ENCODE peak calls at places on chromosomes 7 and 10, in ten cellular contexts. W, E, P, I, X, H, J, S, R and V are unnamed samples.

GRCh38 chr7:85669139-85669692 is 482.4 kb upstream of the SEMA3D start:
- DNase-seq in I (no peak), J (no peak), P (no peak), H (no peak), W (no peak), R (no peak), X (no peak), E (no peak), S (peak; percentile 27), V (no peak)

GRCh38 chr7:153902857-153903256 is 149.3 kb upstream of the DPP6 start:
- DNase-seq in W (no peak), P (no peak), R (no peak), I (no peak), H (no peak), X (no peak), J (no peak), S (no peak), E (no peak), V (no peak)

GRCh38 chr7:149853157-149853556 is 15.0 kb downstream of the ZNF862 start:
- DNase-seq in R (no peak), J (no peak), H (no peak), X (no peak), I (no peak), W (no peak), P (no peak), E (no peak), S (no peak), V (no peak)

GRCh38 chr7:132488634-132489302 is 87.5 kb downstream of the PLXNA4 start:
- DNase-seq in S (no peak), J (no peak), P (no peak), R (no peak), W (no peak), E (no peak), I (no peak), X (no peak), H (no peak), V (no peak)

GRCh38 chr7:13860734-13861133 is 128.7 kb downstream of the ETV1 start:
- DNase-seq in H (no peak), S (peak; percentile 18), E (no peak), J (no peak), I (no peak), W (no peak), R (no peak), X (peak; percentile 28), P (no peak), V (no peak)

GRCh38 chr10:28254290-28254985 is 48.4 kb downstream of the MPP7 start:
- DNase-seq in X (peak; percentile 91), W (no peak), J (no peak), R (no peak), E (no peak), I (no peak), P (no peak), H (peak; percentile 81), S (peak; percentile 79), V (no peak)

GRCh38 chr7:112341464-112341863 is 108.8 kb upstream of the IFRD1 start:
- DNase-seq in E (no peak), W (no peak), P (no peak), J (no peak), H (no peak), S (no peak), X (no peak), R (no peak), I (no peak), V (no peak)

GRCh38 chr7:41333506-41333905 is 369.4 kb downstream of the INHBA start:
- DNase-seq in S (no peak), P (no peak), R (no peak), E (no peak), H (no peak), W (no peak), J (no peak), X (no peak), I (no peak), V (no peak)

GRCh38 chr10:1526427-1527055 is 210.8 kb downstream of the ADARB2 start:
- DNase-seq in I (no peak), J (peak; percentile 1), H (no peak), E (no peak), S (no peak), R (no peak), P (no peak), W (no peak), X (no peak), V (no peak)

GRCh38 chr10:68981074-68981473 is 7.5 kb upstream of the KIFBP start:
- DNase-seq in H (no peak), X (no peak), P (no peak), J (no peak), E (no peak), I (no peak), S (peak; percentile 46), W (no peak), R (no peak), V (no peak)

GRCh38 chr10:99461230-99461629 is 30.8 kb upstream of the GOT1 start:
- DNase-seq in R (no peak), W (no peak), S (peak; percentile 53), J (no peak), X (peak; percentile 80), H (peak; percentile 53), E (no peak), P (no peak), I (no peak), V (no peak)

GRCh38 chr10:56633876-56634452 is 272.9 kb upstream of the ZWINT start:
- DNase-seq in X (no peak), H (no peak), J (no peak), R (no peak), P (no peak), S (no peak), W (no peak), E (no peak), I (peak; percentile 59), V (no peak)

GRCh38 chr7:12062062-12062461 is 149.0 kb upstream of the TMEM106B start:
- DNase-seq in H (no peak), W (no peak), R (no peak), P (no peak), X (no peak), I (no peak), S (no peak), J (no peak), E (no peak), V (no peak)
- TF ChIP-seq CTCF in H (no peak), W (peak; percentile 52), R (no peak), P (no peak), X (peak; percentile 29), I (peak; percentile 32), S (no peak), J (no peak), E (peak; percentile 44), V (no peak)

GRCh38 chr7:79142706-79143105 is 310.8 kb downstream of the MAGI2 start:
- DNase-seq in S (no peak), W (no peak), R (no peak), E (no peak), I (no peak), X (no peak), P (no peak), H (no peak), J (no peak), V (no peak)

GRCh38 chr7:79141252-79141651 is 312.2 kb downstream of the MAGI2 start:
- DNase-seq in P (no peak), W (no peak), H (no peak), X (no peak), E (no peak), S (no peak), J (no peak), R (no peak), I (no peak), V (no peak)

GRCh38 chr7:79132844-79133451 is 320.5 kb downstream of the MAGI2 start:
- DNase-seq in W (no peak), R (no peak), P (no peak), S (peak; percentile 76), J (no peak), X (no peak), I (no peak), H (no peak), E (no peak), V (no peak)

DNA sequence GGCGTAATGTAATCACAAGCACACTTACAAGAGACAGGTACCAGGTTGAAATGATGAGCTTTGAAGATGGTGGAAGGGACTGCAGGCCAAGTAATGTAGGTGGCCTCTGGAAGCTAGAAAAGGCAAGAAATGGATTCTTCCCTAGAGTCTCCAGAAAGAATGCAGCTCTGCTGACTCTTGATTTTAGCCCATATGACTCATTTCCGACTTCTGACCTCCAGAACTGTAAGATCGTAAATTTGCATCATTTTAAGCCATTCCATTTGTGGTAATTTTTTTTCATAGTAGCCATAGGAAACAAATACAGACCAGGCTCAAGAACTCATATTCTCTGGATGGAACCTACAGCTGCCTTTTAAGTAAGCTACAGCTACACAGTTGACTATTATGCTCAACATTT is 315.5 kb downstream of the MAGI2 start:
- DNase-seq in S (peak; percentile 69), W (no peak), R (no peak), J (no peak), E (no peak), I (no peak), X (no peak), P (no peak), H (no peak), V (no peak)
- TF ChIP-seq CTCF in S (no peak), W (no peak), R (no peak), J (no peak), E (no peak), I (no peak), X (no peak), P (no peak), H (no peak), V (no peak)

GRCh38 chr7:21911341-21911875 is 34.3 kb downstream of the CDCA7L start:
- DNase-seq in I (no peak), J (no peak), R (no peak), W (no peak), X (no peak), E (no peak), P (no peak), H (no peak), S (peak; percentile 63), V (no peak)

GRCh38 chr7:21914671-21915070 is 31.0 kb downstream of the CDCA7L start:
- DNase-seq in I (no peak), W (no peak), S (no peak), P (no peak), E (no peak), R (no peak), H (no peak), J (no peak), X (peak; percentile 9), V (no peak)

GRCh38 chr7:21912931-21913780 is 32.5 kb downstream of the CDCA7L start:
- DNase-seq in J (no peak), S (no peak), R (no peak), X (no peak), P (no peak), W (no peak), I (no peak), E (no peak), H (no peak), V (no peak)

GRCh38 chr7:21910253-21910652 is 35.4 kb downstream of the CDCA7L start:
- DNase-seq in E (no peak), W (no peak), S (no peak), X (no peak), P (no peak), J (no peak), H (no peak), I (no peak), R (no peak), V (no peak)

GRCh38 chr7:21912305-21912704 is 33.4 kb downstream of the CDCA7L start:
- DNase-seq in R (no peak), P (no peak), I (no peak), J (peak; percentile 46), X (no peak), E (no peak), H (no peak), S (no peak), W (no peak), V (no peak)
- TF ChIP-seq CTCF in R (no peak), P (no peak), I (no peak), J (no peak), X (no peak), E (no peak), H (no peak), S (no peak), W (no peak), V (no peak)

GRCh38 chr7:110839866-110840265 is 251.1 kb upstream of the LRRN3 start:
- DNase-seq in R (no peak), P (no peak), H (no peak), J (peak; percentile 34), X (peak; percentile 1), E (peak; percentile 38), I (no peak), W (peak; percentile 28), S (peak; percentile 22), V (no peak)
- TF ChIP-seq CTCF in R (no peak), P (no peak), H (no peak), J (no peak), X (no peak), E (peak; percentile 32), I (no peak), W (peak; percentile 40), S (peak; percentile 30), V (no peak)